ENCODE peak calls at places on chromosomes 13 and 19, in seven cellular contexts. Y is GM13976, D is uterus, I is PC-3, P is lower leg skin, B is ascending aorta, G is fibroblast of mammary gland. F is an unnamed sample.

GRCh38 chr13:23985060-23985459 is 87.8 kb upstream of the C1QTNF9B start:
- DNase-seq in G (no peak), I (no peak), B (no peak), D (no peak), P (no peak), Y (no peak), F (no peak)

GRCh38 chr13:45341799-45342584 is 1.0 kb upstream of the TPT1 start:
- DNase-seq in Y (no peak), P (peak; percentile 79), D (peak; percentile 47), B (peak; percentile 88), G (peak; percentile 83), I (peak; percentile 28), F (no peak)

GRCh38 chr19:44912854-44913253 is 1.6 kb upstream of the APOC1 start:
- DNase-seq in D (no peak), P (no peak), B (no peak), Y (no peak), G (no peak), I (no peak), F (no peak)

GRCh38 chr13:113453962-113454361 is 674 bp upstream of the ADPRHL1 start:
- DNase-seq in B (peak; percentile 31), D (no peak), P (no peak), I (no peak), G (peak; percentile 52), Y (no peak), F (no peak)

GRCh38 chr19:29771708-29772415 is 39.9 kb upstream of the CCNE1 start:
- DNase-seq in Y (peak; percentile 60), I (peak; percentile 46), B (no peak), G (peak; percentile 48), P (no peak), D (no peak), F (no peak)

GRCh38 chr13:73090116-73090811 is 31.5 kb downstream of the KLF5 start:
- DNase-seq in Y (no peak), D (no peak), B (no peak), P (no peak), I (peak; percentile 95), G (peak; percentile 80), F (no peak)

GRCh38 chr19:28764066-28764465 is 448.9 kb downstream of the UQCRFS1 start:
- DNase-seq in I (no peak), D (no peak), P (no peak), Y (no peak), G (no peak), B (no peak), F (no peak)

GRCh38 chr19:50858896-50859295 is 4.2 kb downstream of the KLK3 start:
- DNase-seq in G (no peak), D (no peak), I (no peak), Y (no peak), P (no peak), B (no peak), F (no peak)

GRCh38 chr19:32676895-32677359 is 1.3 kb downstream of the RGS9BP start:
- DNase-seq in Y (no peak), G (no peak), B (no peak), I (no peak), P (no peak), D (no peak), F (no peak)

GRCh38 chr19:46861691-46862503 is 1.1 kb downstream of the ARHGAP35 start:
- DNase-seq in Y (no peak), P (no peak), B (peak; percentile 62), D (no peak), I (peak; percentile 28), G (peak; percentile 24), F (no peak)

GRCh38 chr13:42762251-42762650 is 19.1 kb upstream of the FAM216B start:
- DNase-seq in I (peak; percentile 36), D (no peak), B (no peak), P (no peak), G (peak; percentile 24), Y (no peak), F (no peak)

GRCh38 chr13:98784666-98785065 is 32.2 kb upstream of the SLC15A1 start:
- DNase-seq in D (no peak), P (no peak), B (no peak), I (no peak), Y (no peak), G (no peak), F (no peak)

GRCh38 chr19:10854350-10855089 is 6.3 kb downstream of the C19orf38 start:
- DNase-seq in P (no peak), B (no peak), I (peak; percentile 33), D (no peak), Y (no peak), G (no peak), F (no peak)

GRCh38 chr13:111284579-111284978 is 35.9 kb upstream of the TEX29 start:
- DNase-seq in B (no peak), D (no peak), P (no peak), Y (no peak), G (no peak), I (no peak), F (no peak)

GRCh38 chr13:111287201-111287600 is 33.2 kb upstream of the TEX29 start:
- DNase-seq in G (no peak), P (no peak), B (no peak), D (no peak), I (no peak), Y (no peak), F (no peak)

GRCh38 chr13:111283991-111284390 is 36.5 kb upstream of the TEX29 start:
- DNase-seq in Y (no peak), G (no peak), D (no peak), B (peak; percentile 78), I (no peak), P (no peak), F (no peak)

GRCh38 chr13:111288276-111288675 is 32.2 kb upstream of the TEX29 start:
- DNase-seq in Y (no peak), P (no peak), D (no peak), G (no peak), I (no peak), B (no peak), F (no peak)

GRCh38 chr13:111286162-111286561 is 34.3 kb upstream of the TEX29 start:
- DNase-seq in I (no peak), D (no peak), G (no peak), Y (no peak), P (no peak), B (no peak), F (no peak)
- TF ChIP-seq CTCF in I (no peak), D (no peak), G (no peak), Y (no peak), P (no peak), B (no peak), F (no peak)

GRCh38 chr19:41018736-41019290 is 27.7 kb downstream of the CYP2B6 start:
- DNase-seq in I (no peak), Y (no peak), D (no peak), P (no peak), B (no peak), G (no peak), F (no peak)
- TF ChIP-seq CTCF in I (no peak), Y (no peak), D (no peak), P (no peak), B (no peak), G (no peak), F (no peak)

GRCh38 chr19:58350001-58350801 is 3.1 kb downstream of the A1BG start:
- DNase-seq in Y (no peak), B (no peak), D (no peak), P (no peak), I (no peak), G (no peak), F (no peak)
- TF ChIP-seq CTCF in Y (no peak), B (no peak), D (no peak), P (no peak), I (no peak), G (no peak), F (no peak)

GRCh38 chr19:49086296-49086695 is 1.0 kb downstream of the SNRNP70 start:
- DNase-seq in G (no peak), I (no peak), Y (no peak), D (no peak), P (no peak), B (no peak), F (no peak)
- TF ChIP-seq CTCF in G (no peak), I (no peak), Y (no peak), D (no peak), P (no peak), B (no peak), F (no peak)

GRCh38 chr19:5028229-5028886 is 59.4 kb downstream of the KDM4B start:
- DNase-seq in P (no peak), B (no peak), I (no peak), D (no peak), Y (no peak), G (no peak), F (no peak)

GRCh38 chr19:5030136-5030820 is 61.4 kb downstream of the KDM4B start:
- DNase-seq in B (no peak), Y (no peak), D (no peak), G (no peak), I (no peak), P (no peak), F (no peak)

GRCh38 chr19:5024282-5024681 is 55.4 kb downstream of the KDM4B start:
- DNase-seq in I (no peak), D (peak; percentile 49), G (no peak), P (no peak), Y (no peak), B (no peak), F (no peak)

GRCh38 chr19:5025027-5025426 is 56.1 kb downstream of the KDM4B start:
- DNase-seq in D (no peak), I (no peak), Y (no peak), P (no peak), G (no peak), B (no peak), F (no peak)

DNA sequence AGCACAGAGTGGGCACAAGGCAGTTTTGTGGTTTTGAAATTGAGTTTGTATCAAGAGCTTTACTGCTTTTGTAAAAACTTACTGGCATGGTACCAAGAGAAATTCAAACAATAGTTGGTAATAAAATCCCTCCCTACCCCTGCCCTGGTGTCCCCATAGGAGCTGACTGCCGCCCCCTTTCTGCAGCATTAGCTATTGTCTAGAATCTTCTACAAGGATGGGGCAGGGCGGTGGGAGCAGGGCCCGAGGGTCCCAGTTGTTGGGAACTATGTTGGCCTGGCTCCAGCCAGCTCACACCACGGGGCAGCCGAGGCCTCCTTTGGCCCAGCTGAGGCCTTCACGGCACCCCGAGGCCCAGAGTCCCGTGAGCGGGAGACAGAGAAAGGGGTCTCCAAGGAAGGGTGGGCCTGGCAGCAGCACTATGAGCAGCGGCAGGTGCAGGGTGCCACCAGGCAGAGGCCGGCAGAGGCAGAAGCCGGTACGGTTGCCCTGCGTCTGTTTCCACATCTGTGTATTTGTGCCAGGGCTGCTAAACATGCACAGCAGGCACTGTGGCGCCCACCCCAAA is 57.9 kb downstream of the KDM4B start:
- DNase-seq in B (no peak), G (no peak), D (no peak), P (no peak), Y (no peak), I (peak; percentile 40), F (no peak)
- TF ChIP-seq CTCF in B (no peak), G (peak; percentile 12), D (no peak), P (no peak), Y (no peak), I (peak; percentile 60), F (no peak)

F was measured in omental fat pad.